ENCODE peak calls at places on chromosomes 3 and 15, in six cellular contexts. U, Z, K, G, V and A are unnamed samples.

GRCh38 chr15:44137750-44138149 is 57.3 kb downstream of the FRMD5 start:
- DNase-seq in V (no peak), Z (no peak), G (no peak), K (no peak), U (no peak), A (no peak)

GRCh38 chr15:29668120-29668602 is 154.1 kb downstream of the TJP1 start:
- DNase-seq in G (peak), U (peak), V (peak), Z (no peak), K (peak), A (no peak)

GRCh38 chr3:172142074-172143059 is 103.0 kb downstream of the FNDC3B start:
- DNase-seq in V (no peak), G (no peak), U (peak), K (peak), Z (no peak), A (no peak)

GRCh38 chr3:166531730-166532129 is 694.5 kb upstream of the BCHE start:
- DNase-seq in V (no peak), K (peak), U (no peak), Z (no peak), G (no peak), A (no peak)

GRCh38 chr3:67858492-67858891 is 204.1 kb upstream of the SUCLG2 start:
- DNase-seq in V (no peak), K (no peak), U (no peak), Z (no peak), G (no peak), A (no peak)

GRCh38 chr3:151878445-151878844 is 5.0 kb downstream of the SUCNR1 start:
- DNase-seq in G (no peak), Z (no peak), K (no peak), U (no peak), V (no peak), A (no peak)

GRCh38 chr15:41603941-41604660 is 45.1 kb downstream of the TYRO3 start:
- DNase-seq in G (peak), V (peak), Z (peak), K (peak), U (no peak), A (peak)

GRCh38 chr15:45821390-45821789 is 186.6 kb downstream of the SQOR start:
- DNase-seq in U (no peak), G (no peak), V (no peak), Z (no peak), K (no peak), A (no peak)

GRCh38 chr15:89138999-89139612 is 50.9 kb downstream of the ABHD2 start:
- DNase-seq in V (peak), Z (no peak), U (no peak), G (no peak), K (no peak), A (no peak)

GRCh38 chr15:34271493-34271892 is 46.7 kb downstream of the EMC4 start:
- DNase-seq in U (no peak), V (peak), Z (no peak), G (no peak), K (no peak), A (no peak)

GRCh38 chr3:53195602-53196574 is 34.9 kb downstream of the PRKCD start:
- DNase-seq in Z (peak), V (no peak), G (no peak), K (peak), U (no peak), A (peak)

GRCh38 chr3:178513539-178514410 is 22.5 kb upstream of the KCNMB2 start:
- DNase-seq in U (no peak), G (no peak), K (no peak), Z (no peak), V (no peak), A (no peak)

GRCh38 chr3:115146418-115147328 is at the start of gene ZBTB20:
- DNase-seq in U (no peak), G (peak), Z (peak), K (peak), V (peak), A (peak)

GRCh38 chr3:71984843-71985594 is 200.1 kb upstream of the PROK2 start:
- DNase-seq in Z (no peak), K (no peak), U (peak), V (no peak), G (no peak), A (no peak)

GRCh38 chr3:94543161-94543560 is 480.3 kb downstream of the NSUN3 start:
- DNase-seq in V (no peak), K (no peak), G (no peak), U (no peak), Z (no peak), A (no peak)

GRCh38 chr3:54262541-54262940 is 140.2 kb downstream of the CACNA2D3 start:
- DNase-seq in U (no peak), G (no peak), Z (no peak), V (no peak), K (no peak), A (no peak)

GRCh38 chr3:52437326-52438103 is 7.4 kb downstream of the SEMA3G start:
- DNase-seq in U (no peak), V (no peak), G (no peak), Z (no peak), K (no peak), A (no peak)

GRCh38 chr3:181329024-181329423 is 339.5 kb upstream of the DNAJC19 start:
- DNase-seq in Z (no peak), U (no peak), V (no peak), K (no peak), G (no peak), A (no peak)

GRCh38 chr3:12149029-12149428 is 9.7 kb downstream of the TIMP4 start:
- DNase-seq in Z (no peak), V (no peak), U (no peak), G (no peak), K (no peak), A (no peak)

GRCh38 chr3:27616031-27616430 is 106.1 kb downstream of the EOMES start:
- DNase-seq in V (no peak), U (no peak), Z (no peak), G (no peak), K (no peak), A (no peak)

GRCh38 chr3:129481783-129482332 is 41.8 kb downstream of the IFT122 start:
- DNase-seq in G (no peak), Z (no peak), V (no peak), K (peak), U (no peak), A (no peak)

GRCh38 chr3:10964537-10965167 is 27.9 kb upstream of the SLC6A1 start:
- DNase-seq in V (no peak), U (no peak), G (no peak), Z (no peak), K (peak), A (no peak)

GRCh38 chr3:51307458-51307857 is 77.6 kb upstream of the MANF start:
- DNase-seq in U (no peak), G (no peak), K (no peak), V (no peak), Z (no peak), A (no peak)

GRCh38 chr15:31300981-31301686 is 25.5 kb upstream of the KLF13 start:
- DNase-seq in G (no peak), U (no peak), V (no peak), K (no peak), Z (no peak), A (no peak)

GRCh38 chr3:152444029-152444641 is 175.4 kb downstream of the MBNL1 start:
- DNase-seq in K (peak), V (peak), G (no peak), Z (no peak), U (peak), A (no peak)

GRCh38 chr3:28677581-28677980 is 329.0 kb upstream of the AZI2 start:
- DNase-seq in V (no peak), G (no peak), U (no peak), K (no peak), Z (no peak), A (no peak)

GRCh38 chr3:66744986-66745385 is 244.2 kb upstream of the LRIG1 start:
- DNase-seq in V (no peak), K (no peak), U (no peak), G (no peak), Z (no peak), A (no peak)
- TF ChIP-seq POLR2AphosphoS5 in V (no peak), K (no peak), U (no peak), G (no peak), Z (no peak), A (no peak)

GRCh38 chr3:58642846-58643245 is 23.7 kb downstream of the FAM3D start:
- DNase-seq in V (no peak), Z (no peak), K (no peak), G (no peak), U (no peak), A (no peak)

GRCh38 chr3:58639842-58640241 is 26.7 kb downstream of the FAM3D start:
- DNase-seq in K (no peak), G (no peak), V (no peak), Z (no peak), U (no peak), A (no peak)

GRCh38 chr3:58638586-58638985 is 28.0 kb downstream of the FAM3D start:
- DNase-seq in G (no peak), V (no peak), Z (no peak), U (no peak), K (no peak), A (no peak)

GRCh38 chr3:58639001-58639400 is 27.6 kb downstream of the FAM3D start:
- DNase-seq in V (no peak), U (no peak), Z (no peak), G (no peak), K (no peak), A (no peak)

GRCh38 chr3:58640700-58641372 is 25.7 kb downstream of the FAM3D start:
- DNase-seq in Z (peak), U (no peak), K (peak), V (peak), G (peak), A (peak)
- TF ChIP-seq POLR2A in Z (no peak), U (no peak), K (no peak), V (no peak), G (no peak), A (no peak)

GRCh38 chr3:184343200-184343876 is 5.9 kb downstream of the FAM131A start:
- DNase-seq in G (no peak), V (no peak), K (no peak), Z (no peak), U (no peak), A (no peak)

GRCh38 chr3:184344579-184345350 is 7.4 kb downstream of the FAM131A start:
- DNase-seq in U (no peak), K (no peak), Z (no peak), V (no peak), G (no peak), A (no peak)

GRCh38 chr3:184339016-184339415 is 1.6 kb downstream of the FAM131A start:
- DNase-seq in V (no peak), Z (no peak), U (no peak), G (no peak), K (no peak), A (no peak)

GRCh38 chr3:184338538-184338945 is 1.1 kb downstream of the FAM131A start:
- DNase-seq in V (no peak), Z (no peak), U (no peak), K (no peak), G (peak), A (no peak)

GRCh38 chr3:184341925-184342324 is 4.5 kb downstream of the FAM131A start:
- DNase-seq in V (no peak), G (no peak), U (no peak), K (no peak), Z (no peak), A (no peak)
- TF ChIP-seq TAF1 in V (no peak), G (no peak), U (no peak), K (no peak), Z (no peak), A (no peak)

GRCh38 chr3:197749315-197749600 is 425 bp upstream of the FYTTD1 start:
- DNase-seq in V (no peak), U (no peak), K (peak), Z (peak), G (no peak), A (no peak)
- TF ChIP-seq POLR2AphosphoS5 in V (no peak), U (no peak), K (no peak), Z (no peak), G (no peak), A (no peak)

GRCh38 chr3:46944191-46944590 is 32.4 kb downstream of the CCDC12 start:
- DNase-seq in G (no peak), Z (no peak), V (peak), U (no peak), K (no peak), A (no peak)

GRCh38 chr3:46942481-46943236 is 33.9 kb downstream of the CCDC12 start:
- DNase-seq in U (no peak), G (no peak), K (no peak), V (no peak), Z (no peak), A (no peak)

GRCh38 chr3:46942079-46942478 is 34.5 kb downstream of the CCDC12 start:
- DNase-seq in V (no peak), Z (no peak), G (no peak), U (no peak), K (no peak), A (no peak)

GRCh38 chr3:46946416-46946815 is 30.1 kb downstream of the CCDC12 start:
- DNase-seq in G (no peak), Z (no peak), V (no peak), K (no peak), U (no peak), A (no peak)

DNA sequence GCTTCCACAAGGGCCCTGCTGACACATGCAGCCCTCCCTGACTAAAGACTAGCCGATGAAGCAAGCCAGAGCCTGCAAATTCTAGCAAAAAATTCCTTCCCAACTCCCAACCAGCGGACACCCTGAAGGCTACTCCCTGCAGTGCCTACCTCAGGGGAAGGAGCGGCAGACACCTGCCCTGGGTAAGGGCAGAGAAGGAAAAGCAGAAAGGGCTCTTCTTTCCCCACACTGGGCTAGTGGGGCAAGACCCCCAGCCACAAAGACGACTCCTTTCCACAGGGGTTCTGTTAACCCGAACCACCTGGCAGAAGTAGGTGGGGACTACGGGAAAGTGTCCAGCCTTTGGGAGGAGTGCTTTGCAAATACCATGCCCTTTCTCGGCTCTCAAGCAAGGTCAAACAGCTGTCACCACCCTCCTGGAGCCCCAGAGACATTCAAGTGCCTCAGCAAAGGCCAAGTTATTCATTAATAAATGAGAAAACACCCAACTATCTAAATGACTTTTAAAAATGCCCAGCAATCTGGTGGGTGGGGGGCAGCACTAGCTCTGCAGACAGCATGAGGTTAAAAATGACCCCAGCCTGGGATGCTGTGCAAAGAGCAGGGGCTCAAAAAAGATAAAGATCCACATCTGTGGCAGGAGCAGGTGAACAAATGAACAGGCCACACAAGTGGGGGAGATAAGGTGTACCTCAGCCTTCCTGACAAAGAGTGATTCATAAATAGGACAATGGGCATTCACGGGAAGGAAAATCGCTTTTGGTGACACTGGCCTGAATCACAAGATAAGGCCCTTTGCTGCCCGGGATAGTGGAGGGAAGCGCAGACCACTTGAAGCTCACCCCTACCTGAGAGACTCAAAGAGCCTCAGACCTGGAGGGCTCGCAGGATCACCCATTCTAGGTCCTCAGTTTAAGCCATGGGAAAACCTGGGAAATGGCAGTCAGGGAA is 33.0 kb downstream of the CCDC12 start:
- DNase-seq in U (no peak), V (peak), G (no peak), Z (no peak), K (no peak), A (no peak)
- TF ChIP-seq POLR2A in U (no peak), V (no peak), G (no peak), Z (no peak), K (no peak), A (no peak)

DNA sequence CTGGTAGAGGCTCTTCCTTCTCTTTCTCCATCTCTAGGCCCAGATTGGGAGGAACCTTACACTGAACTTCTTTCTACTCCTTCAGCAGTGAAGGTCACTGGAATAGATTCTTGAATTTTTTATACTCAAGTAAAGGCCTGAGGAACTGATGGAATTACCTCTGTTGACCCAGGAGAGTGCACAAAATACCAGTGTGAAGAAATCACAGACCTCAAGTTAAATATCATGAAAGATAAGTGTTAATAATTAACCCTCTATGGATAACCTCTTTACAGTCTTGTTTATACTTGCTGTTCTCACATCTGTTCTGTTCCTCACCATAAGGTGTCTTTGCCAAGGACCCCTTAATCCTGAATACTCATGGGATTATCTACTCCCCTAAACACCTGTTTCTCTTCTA is 244.4 kb upstream of the STAC start:
- DNase-seq in G (no peak), V (no peak), U (no peak), K (no peak), Z (no peak), A (no peak)
- TF ChIP-seq TAF1 in G (no peak), V (no peak), U (no peak), K (no peak), Z (no peak), A (no peak)

GRCh38 chr3:9420850-9421549 is 23.6 kb downstream of the SETD5 start:
- DNase-seq in V (no peak), Z (no peak), K (no peak), G (no peak), U (no peak), A (no peak)

GRCh38 chr3:9428411-9428810 is 31.0 kb downstream of the SETD5 start:
- DNase-seq in Z (no peak), G (no peak), U (no peak), V (no peak), K (no peak), A (no peak)

GRCh38 chr3:9422712-9423424 is 25.5 kb downstream of the SETD5 start:
- DNase-seq in Z (no peak), V (peak), U (no peak), K (peak), G (no peak), A (no peak)
- TF ChIP-seq POLR2AphosphoS5 in Z (no peak), V (no peak), U (no peak), K (peak), G (no peak), A (no peak)

GRCh38 chr3:48915296-48915695 is 3.3 kb upstream of the ARIH2 start:
- DNase-seq in Z (no peak), V (peak), K (peak), U (no peak), G (no peak), A (no peak)

GRCh38 chr3:48919215-48920138 is 835 bp downstream of the ARIH2 start:
- DNase-seq in U (no peak), G (no peak), V (peak), Z (peak), K (peak), A (peak)

GRCh38 chr3:48918388-48919214 is at the start of gene ARIH2:
- DNase-seq in G (peak), Z (peak), V (peak), K (peak), U (peak), A (peak)
- TF ChIP-seq POLR2A in G (peak), Z (peak), V (peak), K (peak), U (peak), A (peak)

GRCh38 chr15:38651328-38652038 is 86.9 kb upstream of the RASGRP1 start:
- DNase-seq in U (no peak), G (no peak), Z (no peak), V (no peak), K (peak), A (no peak)
- TF ChIP-seq TAF1 in U (no peak), G (no peak), Z (no peak), V (no peak), K (no peak), A (no peak)

GRCh38 chr15:67105065-67105951 is 39.9 kb downstream of the SMAD3 start:
- DNase-seq in K (no peak), U (no peak), V (peak), Z (no peak), G (no peak), A (no peak)

GRCh38 chr15:67106764-67107013 is 41.3 kb downstream of the SMAD3 start:
- DNase-seq in K (no peak), U (no peak), V (no peak), Z (no peak), G (no peak), A (no peak)

GRCh38 chr15:67108122-67108871 is 42.9 kb downstream of the SMAD3 start:
- DNase-seq in V (peak), U (no peak), G (no peak), Z (no peak), K (no peak), A (no peak)

GRCh38 chr15:67105991-67106763 is 40.8 kb downstream of the SMAD3 start:
- DNase-seq in K (no peak), U (no peak), Z (no peak), G (no peak), V (no peak), A (no peak)

GRCh38 chr15:67107014-67107812 is 41.8 kb downstream of the SMAD3 start:
- DNase-seq in Z (no peak), V (peak), G (no peak), K (peak), U (no peak), A (no peak)
- TF ChIP-seq POLR2AphosphoS5 in Z (no peak), V (no peak), G (no peak), K (no peak), U (no peak), A (no peak)